ENCODE peak calls at places on chromosome 14, in six cellular contexts. One of them, this sample, is unnamed.

GRCh38 chr14:102590667-102591099 is 1.8 kb upstream of the RCOR1 start:
- DNase-seq in naive thymus-derived CD8-positive, alpha-beta T cell: no peak
- DNase-seq in SW480: peak
- DNase-seq in amniotic stem cell: no peak
- DNase-seq in A172: peak
- DNase-seq in adrenal gland: peak
- DNase-seq in this sample: peak

GRCh38 chr14:71229875-71230274 is 322.6 kb downstream of the PCNX1 start:
- DNase-seq in adrenal gland: no peak
- DNase-seq in naive thymus-derived CD8-positive, alpha-beta T cell: no peak
- DNase-seq in amniotic stem cell: no peak
- DNase-seq in A172: no peak
- DNase-seq in SW480: no peak
- DNase-seq in this sample: no peak

GRCh38 chr14:103186241-103186835 is 63.1 kb downstream of the TNFAIP2 start:
- DNase-seq in amniotic stem cell: no peak
- DNase-seq in naive thymus-derived CD8-positive, alpha-beta T cell: no peak
- DNase-seq in adrenal gland: no peak
- DNase-seq in A172: no peak
- DNase-seq in SW480: no peak
- DNase-seq in this sample: no peak

GRCh38 chr14:55913324-55914035 is 204.7 kb upstream of the PELI2 start:
- DNase-seq in adrenal gland: peak
- DNase-seq in A172: no peak
- DNase-seq in naive thymus-derived CD8-positive, alpha-beta T cell: no peak
- DNase-seq in SW480: no peak
- DNase-seq in amniotic stem cell: peak
- DNase-seq in this sample: peak

GRCh38 chr14:101352567-101352966 is 208.7 kb upstream of the DIO3 start:
- DNase-seq in adrenal gland: no peak
- DNase-seq in A172: no peak
- DNase-seq in SW480: no peak
- DNase-seq in amniotic stem cell: no peak
- DNase-seq in naive thymus-derived CD8-positive, alpha-beta T cell: no peak
- DNase-seq in this sample: no peak

GRCh38 chr14:105858676-105859025 is 332.3 kb downstream of the TMEM121 start:
- DNase-seq in amniotic stem cell: no peak
- DNase-seq in SW480: no peak
- DNase-seq in A172: no peak
- DNase-seq in adrenal gland: peak
- DNase-seq in naive thymus-derived CD8-positive, alpha-beta T cell: no peak
- DNase-seq in this sample: no peak

GRCh38 chr14:60111732-60112131 is 20.0 kb downstream of the PCNX4 start:
- DNase-seq in naive thymus-derived CD8-positive, alpha-beta T cell: no peak
- DNase-seq in SW480: no peak
- DNase-seq in amniotic stem cell: no peak
- DNase-seq in adrenal gland: no peak
- DNase-seq in A172: no peak
- DNase-seq in this sample: no peak

GRCh38 chr14:88129306-88130056 is 124.5 kb downstream of the GPR65 start:
- DNase-seq in SW480: no peak
- DNase-seq in adrenal gland: peak
- DNase-seq in naive thymus-derived CD8-positive, alpha-beta T cell: no peak
- DNase-seq in A172: peak
- DNase-seq in amniotic stem cell: no peak
- DNase-seq in this sample: no peak

GRCh38 chr14:59566281-59566680 is 10.3 kb downstream of the CCDC175 start:
- DNase-seq in amniotic stem cell: no peak
- DNase-seq in A172: no peak
- DNase-seq in adrenal gland: no peak
- DNase-seq in SW480: no peak
- DNase-seq in naive thymus-derived CD8-positive, alpha-beta T cell: no peak
- DNase-seq in this sample: no peak

GRCh38 chr14:105168496-105168978 is at the start of gene JAG2:
- DNase-seq in naive thymus-derived CD8-positive, alpha-beta T cell: no peak
- DNase-seq in amniotic stem cell: no peak
- DNase-seq in SW480: peak
- DNase-seq in adrenal gland: no peak
- DNase-seq in A172: no peak
- DNase-seq in this sample: no peak

GRCh38 chr14:76117789-76118188 is 33.9 kb upstream of the GPATCH2L start:
- DNase-seq in adrenal gland: no peak
- DNase-seq in naive thymus-derived CD8-positive, alpha-beta T cell: no peak
- DNase-seq in A172: no peak
- DNase-seq in amniotic stem cell: no peak
- DNase-seq in SW480: no peak
- DNase-seq in this sample: no peak

GRCh38 chr14:33794791-33795300 is 156.0 kb downstream of the EGLN3 start:
- DNase-seq in A172: no peak
- DNase-seq in SW480: no peak
- DNase-seq in naive thymus-derived CD8-positive, alpha-beta T cell: no peak
- DNase-seq in amniotic stem cell: no peak
- DNase-seq in adrenal gland: no peak
- DNase-seq in this sample: no peak

GRCh38 chr14:45359766-45360165 is 106.8 kb upstream of the MIS18BP1 start:
- DNase-seq in amniotic stem cell: no peak
- DNase-seq in naive thymus-derived CD8-positive, alpha-beta T cell: no peak
- DNase-seq in adrenal gland: no peak
- DNase-seq in SW480: no peak
- DNase-seq in A172: no peak
- DNase-seq in this sample: no peak

GRCh38 chr14:100536721-100537700 is 50.2 kb downstream of the BEGAIN start:
- DNase-seq in adrenal gland: peak
- DNase-seq in amniotic stem cell: no peak
- DNase-seq in A172: no peak
- DNase-seq in SW480: no peak
- DNase-seq in naive thymus-derived CD8-positive, alpha-beta T cell: peak
- DNase-seq in this sample: peak

GRCh38 chr14:51310453-51311074 is 70.5 kb downstream of the TMX1 start:
- DNase-seq in adrenal gland: no peak
- DNase-seq in amniotic stem cell: no peak
- DNase-seq in SW480: no peak
- DNase-seq in naive thymus-derived CD8-positive, alpha-beta T cell: no peak
- DNase-seq in A172: no peak
- DNase-seq in this sample: no peak